ENCODE peak calls at places on chromosomes 3 and 15, in five cellular contexts. One of them, this sample, is unnamed.

GRCh38 chr15:67468431-67468830 is 52.5 kb upstream of the C15orf61 start:
- DNase-seq in NCI-H1930: no peak
- DNase-seq in B cell: no peak
- DNase-seq in MCF 10A: no peak
- DNase-seq in colonic mucosa: no peak
- DNase-seq in this sample: no peak

GRCh38 chr3:5296362-5296761 is 108.9 kb downstream of the EDEM1 start:
- DNase-seq in MCF 10A: no peak
- DNase-seq in colonic mucosa: no peak
- DNase-seq in NCI-H1930: no peak
- DNase-seq in B cell: no peak
- DNase-seq in this sample: no peak

GRCh38 chr3:15431256-15431837 is 3.9 kb downstream of the EAF1 start:
- DNase-seq in MCF 10A: no peak
- DNase-seq in B cell: no peak
- DNase-seq in NCI-H1930: no peak
- DNase-seq in colonic mucosa: no peak
- DNase-seq in this sample: no peak

GRCh38 chr3:169664034-169664820 is 715 bp upstream of the MECOM start:
- DNase-seq in B cell: no peak
- DNase-seq in MCF 10A: no peak
- DNase-seq in colonic mucosa: no peak
- DNase-seq in NCI-H1930: no peak
- DNase-seq in this sample: no peak

GRCh38 chr3:24956613-24957012 is 462.0 kb upstream of the THRB start:
- DNase-seq in colonic mucosa: no peak
- DNase-seq in B cell: no peak
- DNase-seq in NCI-H1930: no peak
- DNase-seq in MCF 10A: no peak
- DNase-seq in this sample: no peak

GRCh38 chr3:123642182-123642956 is 57.5 kb upstream of the HACD2 start:
- DNase-seq in colonic mucosa: peak; percentile 81
- DNase-seq in MCF 10A: peak; percentile 89
- DNase-seq in B cell: peak; percentile 43
- DNase-seq in NCI-H1930: peak; percentile 19
- DNase-seq in this sample: peak; percentile 64

GRCh38 chr3:188241072-188241471 is 87.1 kb downstream of the LPP start:
- DNase-seq in NCI-H1930: no peak
- DNase-seq in B cell: no peak
- DNase-seq in colonic mucosa: no peak
- DNase-seq in MCF 10A: no peak
- DNase-seq in this sample: no peak

GRCh38 chr3:6229778-6230410 is 631.0 kb upstream of the GRM7 start:
- DNase-seq in B cell: no peak
- DNase-seq in NCI-H1930: no peak
- DNase-seq in colonic mucosa: no peak
- DNase-seq in MCF 10A: no peak
- DNase-seq in this sample: no peak

GRCh38 chr15:49046113-49046883 is at the start of gene SECISBP2L:
- DNase-seq in colonic mucosa: peak; percentile 96
- DNase-seq in NCI-H1930: peak; percentile 85
- DNase-seq in B cell: peak; percentile 89
- DNase-seq in MCF 10A: peak; percentile 95
- DNase-seq in this sample: peak; percentile 80

GRCh38 chr15:42453826-42454225 is 37.1 kb downstream of the ZNF106 start:
- DNase-seq in NCI-H1930: no peak
- DNase-seq in MCF 10A: no peak
- DNase-seq in colonic mucosa: no peak
- DNase-seq in B cell: no peak
- DNase-seq in this sample: no peak

GRCh38 chr3:16179771-16180736 is 5.6 kb downstream of the GALNT15 start:
- DNase-seq in colonic mucosa: no peak
- DNase-seq in MCF 10A: no peak
- DNase-seq in B cell: no peak
- DNase-seq in NCI-H1930: no peak
- DNase-seq in this sample: no peak

GRCh38 chr3:23667536-23668429 is 138.0 kb upstream of the UBE2E1 start:
- DNase-seq in colonic mucosa: no peak
- DNase-seq in NCI-H1930: no peak
- DNase-seq in MCF 10A: no peak
- DNase-seq in B cell: no peak
- DNase-seq in this sample: no peak

GRCh38 chr3:41199866-41200668 is 762 bp downstream of the CTNNB1 start:
- DNase-seq in NCI-H1930: no peak
- DNase-seq in colonic mucosa: peak; percentile 46
- DNase-seq in MCF 10A: peak; percentile 34
- DNase-seq in B cell: peak; percentile 76
- DNase-seq in this sample: peak; percentile 38

GRCh38 chr15:98395974-98396627 is 252.2 kb upstream of the IGF1R start:
- DNase-seq in B cell: no peak
- DNase-seq in MCF 10A: no peak
- DNase-seq in NCI-H1930: no peak
- DNase-seq in colonic mucosa: no peak
- DNase-seq in this sample: no peak

GRCh38 chr15:41992803-41993190 is 20.4 kb upstream of the EHD4 start:
- DNase-seq in MCF 10A: no peak
- DNase-seq in B cell: no peak
- DNase-seq in colonic mucosa: no peak
- DNase-seq in NCI-H1930: no peak
- DNase-seq in this sample: no peak

GRCh38 chr3:146189519-146190173 is 28.7 kb upstream of the PLOD2 start:
- DNase-seq in colonic mucosa: no peak
- DNase-seq in B cell: peak; percentile 35
- DNase-seq in NCI-H1930: peak; percentile 13
- DNase-seq in MCF 10A: peak; percentile 75
- DNase-seq in this sample: peak; percentile 23

This sample was measured in foreskin keratinocyte.